ENCODE peak calls at places on chromosomes 3 and 15, in eight cellular contexts. One of them, this sample, is unnamed.

GRCh38 chr15:70289191-70289955 is 191.7 kb upstream of the TLE3 start:
- DNase-seq in body of pancreas: peak
- DNase-seq in psoas muscle: no peak
- DNase-seq in tibial artery: no peak
- DNase-seq in OCI-LY7: no peak
- DNase-seq in mammary epithelial cell: no peak
- DNase-seq in CD8-positive, alpha-beta memory T cell: no peak
- DNase-seq in cardiac fibroblast: peak
- DNase-seq in this sample: peak

GRCh38 chr3:143295201-143296080 is 175.9 kb downstream of the CHST2 start:
- DNase-seq in body of pancreas: no peak
- DNase-seq in psoas muscle: no peak
- DNase-seq in tibial artery: no peak
- DNase-seq in OCI-LY7: no peak
- DNase-seq in mammary epithelial cell: peak
- DNase-seq in CD8-positive, alpha-beta memory T cell: no peak
- DNase-seq in cardiac fibroblast: no peak
- DNase-seq in this sample: no peak

GRCh38 chr15:58788056-58788710 is 17.1 kb downstream of the MINDY2 start:
- DNase-seq in body of pancreas: no peak
- DNase-seq in psoas muscle: no peak
- DNase-seq in tibial artery: no peak
- DNase-seq in OCI-LY7: no peak
- DNase-seq in mammary epithelial cell: no peak
- DNase-seq in CD8-positive, alpha-beta memory T cell: no peak
- DNase-seq in cardiac fibroblast: no peak
- DNase-seq in this sample: no peak

GRCh38 chr3:125207507-125207906 is 5.0 kb downstream of the SLC12A8 start:
- DNase-seq in body of pancreas: peak
- DNase-seq in psoas muscle: no peak
- DNase-seq in tibial artery: no peak
- DNase-seq in OCI-LY7: no peak
- DNase-seq in mammary epithelial cell: no peak
- DNase-seq in CD8-positive, alpha-beta memory T cell: no peak
- DNase-seq in cardiac fibroblast: no peak
- DNase-seq in this sample: no peak

GRCh38 chr3:184335661-184336483 is 1.5 kb upstream of the FAM131A start:
- DNase-seq in body of pancreas: peak
- DNase-seq in psoas muscle: peak
- DNase-seq in tibial artery: peak
- DNase-seq in OCI-LY7: peak
- DNase-seq in mammary epithelial cell: peak
- DNase-seq in CD8-positive, alpha-beta memory T cell: peak
- DNase-seq in cardiac fibroblast: peak
- DNase-seq in this sample: peak

GRCh38 chr3:181755959-181756358 is 44.2 kb downstream of the SOX2 start:
- DNase-seq in body of pancreas: no peak
- DNase-seq in psoas muscle: no peak
- DNase-seq in tibial artery: no peak
- DNase-seq in OCI-LY7: no peak
- DNase-seq in mammary epithelial cell: no peak
- DNase-seq in CD8-positive, alpha-beta memory T cell: no peak
- DNase-seq in cardiac fibroblast: no peak
- DNase-seq in this sample: no peak

GRCh38 chr3:45746182-45746973 is 50.0 kb downstream of the SLC6A20 start:
- DNase-seq in body of pancreas: no peak
- DNase-seq in psoas muscle: no peak
- DNase-seq in tibial artery: no peak
- DNase-seq in OCI-LY7: no peak
- DNase-seq in mammary epithelial cell: no peak
- DNase-seq in CD8-positive, alpha-beta memory T cell: no peak
- DNase-seq in cardiac fibroblast: no peak
- DNase-seq in this sample: no peak

GRCh38 chr3:33061782-33062181 is 35.2 kb downstream of the GLB1 start:
- DNase-seq in body of pancreas: no peak
- DNase-seq in psoas muscle: no peak
- DNase-seq in tibial artery: no peak
- DNase-seq in OCI-LY7: peak
- DNase-seq in mammary epithelial cell: no peak
- DNase-seq in CD8-positive, alpha-beta memory T cell: no peak
- DNase-seq in cardiac fibroblast: peak
- DNase-seq in this sample: peak

GRCh38 chr15:51332211-51333147 is 5.9 kb downstream of the CYP19A1 start:
- DNase-seq in body of pancreas: no peak
- DNase-seq in psoas muscle: no peak
- DNase-seq in tibial artery: no peak
- DNase-seq in OCI-LY7: no peak
- DNase-seq in mammary epithelial cell: peak
- DNase-seq in CD8-positive, alpha-beta memory T cell: no peak
- DNase-seq in cardiac fibroblast: peak
- DNase-seq in this sample: peak

GRCh38 chr3:79175870-79176269 is 591.9 kb downstream of the ROBO1 start:
- DNase-seq in body of pancreas: no peak
- DNase-seq in psoas muscle: no peak
- DNase-seq in tibial artery: no peak
- DNase-seq in OCI-LY7: no peak
- DNase-seq in mammary epithelial cell: no peak
- DNase-seq in CD8-positive, alpha-beta memory T cell: no peak
- DNase-seq in cardiac fibroblast: no peak
- DNase-seq in this sample: no peak

GRCh38 chr3:80470433-80470832 is 702.6 kb upstream of the ROBO1 start:
- DNase-seq in body of pancreas: no peak
- DNase-seq in psoas muscle: no peak
- DNase-seq in tibial artery: no peak
- DNase-seq in OCI-LY7: no peak
- DNase-seq in mammary epithelial cell: no peak
- DNase-seq in CD8-positive, alpha-beta memory T cell: no peak
- DNase-seq in cardiac fibroblast: no peak
- DNase-seq in this sample: no peak

GRCh38 chr15:77819271-77819806 is 186.6 kb upstream of the LINGO1 start:
- DNase-seq in body of pancreas: no peak
- DNase-seq in psoas muscle: no peak
- DNase-seq in tibial artery: no peak
- DNase-seq in OCI-LY7: no peak
- DNase-seq in mammary epithelial cell: peak
- DNase-seq in CD8-positive, alpha-beta memory T cell: no peak
- DNase-seq in cardiac fibroblast: no peak
- DNase-seq in this sample: peak

GRCh38 chr3:172201990-172202318 is 162.6 kb downstream of the FNDC3B start:
- DNase-seq in body of pancreas: no peak
- DNase-seq in psoas muscle: no peak
- DNase-seq in tibial artery: no peak
- DNase-seq in OCI-LY7: no peak
- DNase-seq in mammary epithelial cell: peak
- DNase-seq in CD8-positive, alpha-beta memory T cell: no peak
- DNase-seq in cardiac fibroblast: peak
- DNase-seq in this sample: peak

GRCh38 chr3:59862686-59863085 is 812.9 kb upstream of the CFAP20DC start:
- DNase-seq in body of pancreas: no peak
- DNase-seq in psoas muscle: no peak
- DNase-seq in tibial artery: no peak
- DNase-seq in OCI-LY7: no peak
- DNase-seq in mammary epithelial cell: peak
- DNase-seq in CD8-positive, alpha-beta memory T cell: no peak
- DNase-seq in cardiac fibroblast: peak
- DNase-seq in this sample: no peak

GRCh38 chr15:61856295-61856694 is 204.0 kb downstream of the VPS13C start:
- DNase-seq in body of pancreas: no peak
- DNase-seq in psoas muscle: no peak
- DNase-seq in tibial artery: no peak
- DNase-seq in OCI-LY7: no peak
- DNase-seq in mammary epithelial cell: no peak
- DNase-seq in CD8-positive, alpha-beta memory T cell: no peak
- DNase-seq in cardiac fibroblast: no peak
- DNase-seq in this sample: no peak
- H3K4me3 ChIP-seq in body of pancreas: no peak
- H3K4me3 ChIP-seq in psoas muscle: no peak
- H3K4me3 ChIP-seq in tibial artery: no peak
- H3K4me3 ChIP-seq in OCI-LY7: no peak
- H3K4me3 ChIP-seq in mammary epithelial cell: no peak
- H3K4me3 ChIP-seq in CD8-positive, alpha-beta memory T cell: no peak
- H3K4me3 ChIP-seq in cardiac fibroblast: no peak
- H3K4me3 ChIP-seq in this sample: no peak

GRCh38 chr15:41773332-41773728 is 954 bp upstream of the MAPKBP1 start:
- DNase-seq in body of pancreas: no peak
- DNase-seq in psoas muscle: no peak
- DNase-seq in tibial artery: no peak
- DNase-seq in OCI-LY7: peak
- DNase-seq in mammary epithelial cell: no peak
- DNase-seq in CD8-positive, alpha-beta memory T cell: no peak
- DNase-seq in cardiac fibroblast: no peak
- DNase-seq in this sample: no peak

GRCh38 chr15:41774062-41774872 is at the start of gene MAPKBP1:
- DNase-seq in body of pancreas: peak
- DNase-seq in psoas muscle: peak
- DNase-seq in tibial artery: peak
- DNase-seq in OCI-LY7: peak
- DNase-seq in mammary epithelial cell: peak
- DNase-seq in CD8-positive, alpha-beta memory T cell: peak
- DNase-seq in cardiac fibroblast: peak
- DNase-seq in this sample: peak

GRCh38 chr15:41773729-41774061 is 589 bp upstream of the MAPKBP1 start:
- DNase-seq in body of pancreas: no peak
- DNase-seq in psoas muscle: no peak
- DNase-seq in tibial artery: no peak
- DNase-seq in OCI-LY7: no peak
- DNase-seq in mammary epithelial cell: no peak
- DNase-seq in CD8-positive, alpha-beta memory T cell: no peak
- DNase-seq in cardiac fibroblast: no peak
- DNase-seq in this sample: no peak

GRCh38 chr15:41774873-41775417 is 661 bp downstream of the MAPKBP1 start:
- DNase-seq in body of pancreas: no peak
- DNase-seq in psoas muscle: no peak
- DNase-seq in tibial artery: no peak
- DNase-seq in OCI-LY7: peak
- DNase-seq in mammary epithelial cell: no peak
- DNase-seq in CD8-positive, alpha-beta memory T cell: no peak
- DNase-seq in cardiac fibroblast: no peak
- DNase-seq in this sample: no peak

GRCh38 chr15:41772720-41773331 is 1.5 kb upstream of the MAPKBP1 start:
- DNase-seq in body of pancreas: peak
- DNase-seq in psoas muscle: no peak
- DNase-seq in tibial artery: peak
- DNase-seq in OCI-LY7: peak
- DNase-seq in mammary epithelial cell: peak
- DNase-seq in CD8-positive, alpha-beta memory T cell: peak
- DNase-seq in cardiac fibroblast: peak
- DNase-seq in this sample: peak
- H3K4me3 ChIP-seq in body of pancreas: no peak
- H3K4me3 ChIP-seq in psoas muscle: no peak
- H3K4me3 ChIP-seq in tibial artery: no peak
- H3K4me3 ChIP-seq in OCI-LY7: peak
- H3K4me3 ChIP-seq in mammary epithelial cell: no peak
- H3K4me3 ChIP-seq in CD8-positive, alpha-beta memory T cell: peak
- H3K4me3 ChIP-seq in cardiac fibroblast: no peak
- H3K4me3 ChIP-seq in this sample: peak

DNA sequence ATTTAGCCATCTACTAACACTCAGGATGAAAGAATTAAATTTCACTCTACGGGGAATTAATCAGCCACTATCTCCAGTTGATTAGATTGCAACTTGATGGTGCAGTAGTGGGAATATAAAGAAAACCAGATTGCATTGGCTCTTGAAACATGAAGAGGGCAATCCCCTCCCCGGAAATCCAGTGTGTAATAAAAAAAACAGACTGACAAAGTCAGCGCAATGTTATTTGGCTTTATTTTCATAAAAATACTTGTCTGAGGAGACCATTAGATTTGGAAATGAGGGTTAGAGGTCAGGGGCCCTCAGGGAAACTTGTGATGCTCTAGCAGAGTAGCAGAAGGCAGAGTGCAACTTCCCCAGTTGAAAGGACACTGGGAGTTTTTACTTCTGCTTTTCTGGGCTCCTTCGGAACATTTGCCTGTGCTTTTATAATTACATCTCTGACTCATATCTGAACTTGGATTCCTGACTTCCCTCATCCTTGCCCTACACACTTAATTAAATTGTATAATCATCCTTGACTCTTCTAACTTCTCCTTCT is 326.8 kb downstream of the TUSC7 start:
- DNase-seq in body of pancreas: no peak
- DNase-seq in psoas muscle: no peak
- DNase-seq in tibial artery: peak
- DNase-seq in OCI-LY7: no peak
- DNase-seq in mammary epithelial cell: no peak
- DNase-seq in CD8-positive, alpha-beta memory T cell: no peak
- DNase-seq in cardiac fibroblast: peak
- DNase-seq in this sample: peak
- H3K4me3 ChIP-seq in body of pancreas: no peak
- H3K4me3 ChIP-seq in psoas muscle: no peak
- H3K4me3 ChIP-seq in tibial artery: no peak
- H3K4me3 ChIP-seq in OCI-LY7: no peak
- H3K4me3 ChIP-seq in mammary epithelial cell: no peak
- H3K4me3 ChIP-seq in CD8-positive, alpha-beta memory T cell: no peak
- H3K4me3 ChIP-seq in cardiac fibroblast: no peak
- H3K4me3 ChIP-seq in this sample: peak

GRCh38 chr15:68204776-68205557 is at the start of gene CALML4:
- DNase-seq in body of pancreas: peak
- DNase-seq in psoas muscle: peak
- DNase-seq in tibial artery: peak
- DNase-seq in OCI-LY7: no peak
- DNase-seq in mammary epithelial cell: no peak
- DNase-seq in CD8-positive, alpha-beta memory T cell: no peak
- DNase-seq in cardiac fibroblast: no peak
- DNase-seq in this sample: no peak

GRCh38 chr15:68205558-68205944 is 419 bp upstream of the CALML4 start:
- DNase-seq in body of pancreas: no peak
- DNase-seq in psoas muscle: no peak
- DNase-seq in tibial artery: no peak
- DNase-seq in OCI-LY7: no peak
- DNase-seq in mammary epithelial cell: no peak
- DNase-seq in CD8-positive, alpha-beta memory T cell: no peak
- DNase-seq in cardiac fibroblast: no peak
- DNase-seq in this sample: no peak

GRCh38 chr15:68203956-68204355 is 1.2 kb downstream of the CALML4 start:
- DNase-seq in body of pancreas: no peak
- DNase-seq in psoas muscle: no peak
- DNase-seq in tibial artery: no peak
- DNase-seq in OCI-LY7: no peak
- DNase-seq in mammary epithelial cell: no peak
- DNase-seq in CD8-positive, alpha-beta memory T cell: no peak
- DNase-seq in cardiac fibroblast: no peak
- DNase-seq in this sample: no peak

GRCh38 chr15:68203486-68203885 is 1.6 kb downstream of the CALML4 start:
- DNase-seq in body of pancreas: no peak
- DNase-seq in psoas muscle: no peak
- DNase-seq in tibial artery: no peak
- DNase-seq in OCI-LY7: no peak
- DNase-seq in mammary epithelial cell: no peak
- DNase-seq in CD8-positive, alpha-beta memory T cell: no peak
- DNase-seq in cardiac fibroblast: no peak
- DNase-seq in this sample: no peak

DNA sequence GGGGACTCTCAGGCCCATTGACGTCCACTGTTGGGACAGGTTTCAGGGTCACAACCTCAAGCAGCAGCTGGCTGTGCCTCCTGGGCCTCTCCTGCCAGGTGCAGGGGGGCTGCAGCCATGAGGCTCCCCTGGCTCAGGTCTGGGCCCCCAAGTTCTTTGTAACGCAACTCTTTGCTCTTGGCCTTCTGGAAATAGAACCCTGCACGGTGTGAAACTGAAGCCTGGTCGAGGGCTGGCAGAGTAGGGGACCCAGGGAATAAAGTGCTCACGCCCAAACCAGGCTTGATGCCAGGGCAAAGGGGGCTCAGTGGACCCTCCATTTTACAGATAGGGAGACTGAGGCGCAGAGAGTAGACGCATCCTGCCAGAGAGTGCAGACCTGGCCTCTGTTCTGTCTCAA is 771 bp downstream of the CALML4 start:
- DNase-seq in body of pancreas: no peak
- DNase-seq in psoas muscle: no peak
- DNase-seq in tibial artery: no peak
- DNase-seq in OCI-LY7: no peak
- DNase-seq in mammary epithelial cell: no peak
- DNase-seq in CD8-positive, alpha-beta memory T cell: no peak
- DNase-seq in cardiac fibroblast: no peak
- DNase-seq in this sample: no peak
- H3K4me3 ChIP-seq in body of pancreas: no peak
- H3K4me3 ChIP-seq in psoas muscle: peak
- H3K4me3 ChIP-seq in tibial artery: no peak
- H3K4me3 ChIP-seq in OCI-LY7: no peak
- H3K4me3 ChIP-seq in mammary epithelial cell: no peak
- H3K4me3 ChIP-seq in CD8-positive, alpha-beta memory T cell: no peak
- H3K4me3 ChIP-seq in cardiac fibroblast: no peak
- H3K4me3 ChIP-seq in this sample: no peak

This sample was measured in adipocyte.